ENCODE peak calls at places on chromosomes 4 and X, in nine cellular contexts. H is left lung; J is spleen; P is fibroblast of pulmonary artery; M is GM23338; W is fibroblast of mammary gland; E is MM.1S; O is cardiac muscle cell; X is effector memory CD4-positive, alpha-beta T cell. Z is an unnamed sample.

GRCh38 chr4:182688081-182688480 is 229.1 kb downstream of the DCTD start:
- DNase-seq in H (peak; percentile 67), J (no peak), P (no peak), M (peak; percentile 41), W (no peak), E (no peak), O (no peak), X (no peak), Z (no peak)

GRCh38 chrX:78796916-78797315 is 49.4 kb downstream of the LPAR4 start:
- DNase-seq in H (no peak), J (no peak), P (no peak), M (no peak), W (no peak), E (peak; percentile 20), O (no peak), X (no peak), Z (no peak)

GRCh38 chrX:50081282-50081955 is 119.4 kb downstream of the AKAP4 start:
- DNase-seq in H (peak; percentile 40), J (no peak), P (peak; percentile 49), M (peak; percentile 43), W (peak; percentile 13), E (no peak), O (peak; percentile 49), X (no peak), Z (peak; percentile 42)

GRCh38 chr4:88005086-88005485 is 2.3 kb upstream of the PKD2 start:
- DNase-seq in H (no peak), J (no peak), P (peak; percentile 28), M (no peak), W (peak; percentile 72), E (no peak), O (no peak), X (no peak), Z (no peak)

GRCh38 chrX:17007134-17007768 is 60.8 kb downstream of the REPS2 start:
- DNase-seq in H (no peak), J (no peak), P (no peak), M (peak; percentile 44), W (peak; percentile 47), E (no peak), O (peak; percentile 23), X (no peak), Z (no peak)

GRCh38 chr4:110418641-110419040 is 57.3 kb upstream of the ENPEP start:
- DNase-seq in H (peak; percentile 64), J (peak; percentile 63), P (no peak), M (peak; percentile 72), W (no peak), E (no peak), O (no peak), X (no peak), Z (no peak)

GRCh38 chr4:181478675-181479074 is 764.5 kb upstream of the TENM3 start:
- DNase-seq in H (no peak), J (no peak), P (no peak), M (no peak), W (peak; percentile 3), E (no peak), O (no peak), X (no peak), Z (no peak)

GRCh38 chr4:101200561-101200960 is 146.8 kb downstream of the PPP3CA start:
- DNase-seq in H (no peak), J (no peak), P (peak; percentile 97), M (no peak), W (peak; percentile 99), E (no peak), O (no peak), X (no peak), Z (no peak)

GRCh38 chr4:155796031-155796430 is 37.2 kb downstream of the GUCY1B1 start:
- DNase-seq in H (no peak), J (no peak), P (peak; percentile 31), M (peak; percentile 53), W (peak; percentile 35), E (peak; percentile 37), O (no peak), X (no peak), Z (no peak)

DNA sequence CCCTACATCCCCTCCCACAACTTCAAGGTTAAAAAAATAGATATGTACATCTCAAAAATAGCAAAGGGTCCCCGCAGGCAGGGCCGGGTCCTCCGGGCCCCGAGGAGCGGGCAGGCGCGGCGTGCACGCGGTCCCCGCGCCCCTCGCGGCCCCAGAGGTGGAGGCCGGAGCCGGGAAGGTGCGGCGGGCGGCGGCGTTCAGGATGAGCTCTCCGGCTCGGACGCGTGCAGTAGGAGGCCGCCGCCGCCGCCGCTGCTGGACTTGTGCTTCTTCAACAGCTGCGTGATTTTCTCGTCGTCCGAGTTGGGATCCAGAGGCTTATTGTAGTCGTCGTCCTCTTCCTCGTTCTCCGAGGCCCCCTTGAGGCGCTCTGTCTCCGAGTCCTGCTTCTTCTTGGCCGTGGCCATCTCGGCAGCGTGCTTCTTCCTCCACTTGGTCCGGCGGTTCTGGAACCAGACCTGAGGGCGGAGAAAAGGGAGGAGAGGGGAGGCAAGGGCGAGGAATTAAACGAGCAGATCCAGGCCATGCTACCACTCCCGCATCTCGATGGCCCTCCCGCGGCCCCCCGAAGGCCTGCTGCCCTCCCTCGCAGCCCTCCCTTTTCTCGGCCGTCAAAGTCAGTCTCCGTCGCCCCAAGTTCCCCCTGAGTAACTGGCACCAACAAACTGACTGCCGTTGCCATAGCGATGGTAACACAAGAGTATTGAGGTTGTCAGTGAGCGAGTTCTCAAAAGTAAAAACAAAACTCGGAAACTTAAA is 5.8 kb downstream of the NKX6-1 start:
- DNase-seq in H (peak; percentile 77), J (no peak), P (peak; percentile 26), M (peak; percentile 90), W (peak; percentile 12), E (no peak), O (peak; percentile 64), X (no peak), Z (no peak)
- H3K4me3 ChIP-seq in H (no peak overlapping the region), J (peak overlapping the region; percentile 44), P (no peak overlapping the region), M (peak overlapping the region; percentile 62), W (no peak overlapping the region), E (no peak overlapping the region), O (peak overlapping the region; percentile 6), X (no peak overlapping the region), Z (peak overlapping the region; percentile 32)

GRCh38 chr4:99642725-99643489 is 14.7 kb downstream of the C4orf54 start:
- DNase-seq in H (no peak), J (peak; percentile 79), P (peak; percentile 3), M (no peak), W (no peak), E (no peak), O (no peak), X (no peak), Z (no peak)
- H3K4me3 ChIP-seq in H (no peak overlapping the region), J (no peak overlapping the region), P (no peak overlapping the region), M (no peak overlapping the region), W (no peak overlapping the region), E (no peak overlapping the region), O (no peak overlapping the region), X (no peak overlapping the region), Z (no peak overlapping the region)

DNA sequence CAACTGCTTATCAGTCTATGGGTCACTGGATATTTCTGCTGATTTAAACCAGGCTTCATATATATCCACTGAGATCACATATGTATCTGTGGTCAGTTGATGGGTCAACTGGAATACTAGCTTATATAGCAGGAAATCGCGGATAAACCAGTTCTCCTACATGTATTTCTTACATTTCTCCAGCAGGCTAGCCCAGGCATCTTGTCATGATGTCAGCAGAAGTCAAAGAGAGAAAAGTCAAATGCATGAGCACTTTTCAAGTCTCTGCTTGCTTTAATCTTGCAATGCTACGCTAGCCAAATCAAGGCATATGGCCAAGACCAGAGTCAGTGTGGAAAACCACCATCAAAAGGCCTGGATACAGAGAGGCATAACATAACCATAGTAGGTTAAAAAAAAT is 1008.8 kb upstream of the DIAPH2 start:
- DNase-seq in H (no peak), J (no peak), P (no peak), M (no peak), W (no peak), E (no peak), O (no peak), X (no peak), Z (no peak)
- H3K4me3 ChIP-seq in H (no peak overlapping the region), J (no peak overlapping the region), P (no peak overlapping the region), M (no peak overlapping the region), W (no peak overlapping the region), E (no peak overlapping the region), O (no peak overlapping the region), X (no peak overlapping the region), Z (no peak overlapping the region)

GRCh38 chr4:1792158-1792831 is 798 bp upstream of the FGFR3 start:
- DNase-seq in H (no peak), J (no peak), P (no peak), M (no peak), W (no peak), E (no peak), O (no peak), X (no peak), Z (no peak)
- H3K4me3 ChIP-seq in H (peak overlapping the region; percentile 11), J (peak overlapping the region; percentile 76), P (no peak overlapping the region), M (peak overlapping the region; percentile 53), W (no peak overlapping the region), E (no peak overlapping the region), O (no peak overlapping the region), X (no peak overlapping the region), Z (peak overlapping the region; percentile 19)

Z was measured in NT2/D1.